ENCODE peak calls at places on chromosomes 13 and 19, in four cellular contexts. One of them, this sample, is unnamed.

GRCh38 chr19:2391118-2391725 is 31.2 kb downstream of the TMPRSS9 start:
- DNase-seq in EH: peak
- DNase-seq in NCI-H1930: peak
- DNase-seq in Right ventricle myocardium inferior: no peak
- DNase-seq in this sample: no peak

GRCh38 chr13:45301263-45301662 is 39.7 kb downstream of the TPT1 start:
- DNase-seq in NCI-H1930: no peak
- DNase-seq in EH: no peak
- DNase-seq in Right ventricle myocardium inferior: no peak
- DNase-seq in this sample: no peak

GRCh38 chr19:34320277-34320676 is 44.7 kb upstream of the GPI start:
- DNase-seq in Right ventricle myocardium inferior: no peak
- DNase-seq in NCI-H1930: no peak
- DNase-seq in EH: no peak
- DNase-seq in this sample: no peak

GRCh38 chr19:610801-611505 is 21.3 kb downstream of the HCN2 start:
- DNase-seq in NCI-H1930: no peak
- DNase-seq in EH: peak
- DNase-seq in Right ventricle myocardium inferior: no peak
- DNase-seq in this sample: peak

GRCh38 chr19:49403404-49404187 is 15.5 kb downstream of the KASH5 start:
- DNase-seq in EH: no peak
- DNase-seq in Right ventricle myocardium inferior: no peak
- DNase-seq in NCI-H1930: peak
- DNase-seq in this sample: no peak

GRCh38 chr13:65943711-65944110 is 1286.4 kb downstream of the PCDH9 start:
- DNase-seq in Right ventricle myocardium inferior: no peak
- DNase-seq in EH: peak
- DNase-seq in NCI-H1930: no peak
- DNase-seq in this sample: no peak

GRCh38 chr13:64332048-64332447 is 2898.1 kb downstream of the PCDH9 start:
- DNase-seq in EH: peak
- DNase-seq in NCI-H1930: no peak
- DNase-seq in Right ventricle myocardium inferior: no peak
- DNase-seq in this sample: no peak

GRCh38 chr19:10084803-10085202 is 1.3 kb upstream of the SHFL start:
- DNase-seq in EH: no peak
- DNase-seq in Right ventricle myocardium inferior: no peak
- DNase-seq in NCI-H1930: no peak
- DNase-seq in this sample: no peak

GRCh38 chr19:799076-799881 is 2.0 kb downstream of the PTBP1 start:
- DNase-seq in Right ventricle myocardium inferior: peak
- DNase-seq in NCI-H1930: no peak
- DNase-seq in EH: peak
- DNase-seq in this sample: peak

GRCh38 chr13:79675931-79676658 is 195.1 kb downstream of the NDFIP2 start:
- DNase-seq in NCI-H1930: no peak
- DNase-seq in EH: no peak
- DNase-seq in Right ventricle myocardium inferior: no peak
- DNase-seq in this sample: no peak

GRCh38 chr19:47313754-47314133 is 4.1 kb downstream of the C5AR1 start:
- DNase-seq in NCI-H1930: no peak
- DNase-seq in EH: no peak
- DNase-seq in Right ventricle myocardium inferior: no peak
- DNase-seq in this sample: no peak

GRCh38 chr13:49690133-49690989 is 925 bp downstream of the EBPL start:
- DNase-seq in Right ventricle myocardium inferior: no peak
- DNase-seq in NCI-H1930: peak
- DNase-seq in EH: peak
- DNase-seq in this sample: no peak

GRCh38 chr13:83162493-83162892 is 719.8 kb downstream of the SLITRK1 start:
- DNase-seq in Right ventricle myocardium inferior: no peak
- DNase-seq in NCI-H1930: no peak
- DNase-seq in EH: peak
- DNase-seq in this sample: no peak

GRCh38 chr19:14443632-14444216 is 10.6 kb downstream of the PKN1 start:
- DNase-seq in NCI-H1930: no peak
- DNase-seq in Right ventricle myocardium inferior: no peak
- DNase-seq in EH: no peak
- DNase-seq in this sample: no peak

GRCh38 chr19:14347999-14348889 is 33.0 kb upstream of the ADGRE5 start:
- DNase-seq in NCI-H1930: no peak
- DNase-seq in EH: peak
- DNase-seq in Right ventricle myocardium inferior: peak
- DNase-seq in this sample: peak

GRCh38 chr13:70623260-70623659 is 515.0 kb upstream of the KLHL1 start:
- DNase-seq in EH: no peak
- DNase-seq in NCI-H1930: no peak
- DNase-seq in Right ventricle myocardium inferior: no peak
- DNase-seq in this sample: no peak

GRCh38 chr13:26440111-26440510 is 117.4 kb upstream of the WASF3 start:
- DNase-seq in Right ventricle myocardium inferior: no peak
- DNase-seq in EH: peak
- DNase-seq in NCI-H1930: no peak
- DNase-seq in this sample: no peak

GRCh38 chr19:46192990-46193650 is 36.4 kb upstream of the IGFL1 start:
- DNase-seq in NCI-H1930: no peak
- DNase-seq in Right ventricle myocardium inferior: no peak
- DNase-seq in EH: peak
- DNase-seq in this sample: peak

GRCh38 chr19:2488942-2489731 is 13.2 kb downstream of the GADD45B start:
- DNase-seq in NCI-H1930: no peak
- DNase-seq in EH: peak
- DNase-seq in Right ventricle myocardium inferior: peak
- DNase-seq in this sample: peak

GRCh38 chr13:111281751-111282311 is 38.6 kb upstream of the TEX29 start:
- DNase-seq in NCI-H1930: no peak
- DNase-seq in Right ventricle myocardium inferior: no peak
- DNase-seq in EH: peak
- DNase-seq in this sample: no peak

GRCh38 chr13:35309711-35310110 is 166.8 kb downstream of the MAB21L1 start:
- DNase-seq in Right ventricle myocardium inferior: no peak
- DNase-seq in EH: no peak
- DNase-seq in NCI-H1930: no peak
- DNase-seq in this sample: no peak

GRCh38 chr13:46529509-46529908 is 23.5 kb upstream of the LRCH1 start:
- DNase-seq in Right ventricle myocardium inferior: no peak
- DNase-seq in EH: no peak
- DNase-seq in NCI-H1930: no peak
- DNase-seq in this sample: no peak

GRCh38 chr19:1646931-1647663 is 5.3 kb downstream of the TCF3 start:
- DNase-seq in EH: no peak
- DNase-seq in Right ventricle myocardium inferior: no peak
- DNase-seq in NCI-H1930: no peak
- DNase-seq in this sample: no peak

GRCh38 chr13:99086869-99087129 is 108.9 kb upstream of the DOCK9 start:
- DNase-seq in NCI-H1930: no peak
- DNase-seq in Right ventricle myocardium inferior: peak
- DNase-seq in EH: no peak
- DNase-seq in this sample: peak

GRCh38 chr13:40776681-40777165 is 5.7 kb upstream of the MRPS31 start:
- DNase-seq in EH: peak
- DNase-seq in Right ventricle myocardium inferior: no peak
- DNase-seq in NCI-H1930: no peak
- DNase-seq in this sample: no peak

GRCh38 chr13:40596484-40596883 is 70.0 kb downstream of the FOXO1 start:
- DNase-seq in Right ventricle myocardium inferior: no peak
- DNase-seq in NCI-H1930: no peak
- DNase-seq in EH: no peak
- DNase-seq in this sample: no peak

GRCh38 chr19:41064974-41065569 is 23.2 kb upstream of the CYP2A13 start:
- DNase-seq in NCI-H1930: no peak
- DNase-seq in Right ventricle myocardium inferior: no peak
- DNase-seq in EH: peak
- DNase-seq in this sample: no peak

GRCh38 chr19:2333027-2333806 is 4.7 kb downstream of the SPPL2B start:
- DNase-seq in EH: no peak
- DNase-seq in NCI-H1930: no peak
- DNase-seq in Right ventricle myocardium inferior: peak
- DNase-seq in this sample: peak

GRCh38 chr13:41267106-41267505 is 3.7 kb upstream of the MTRF1 start:
- DNase-seq in Right ventricle myocardium inferior: no peak
- DNase-seq in EH: peak
- DNase-seq in NCI-H1930: no peak
- DNase-seq in this sample: no peak

GRCh38 chr13:80562423-80562822 is 221.5 kb upstream of the SPRY2 start:
- DNase-seq in EH: no peak
- DNase-seq in Right ventricle myocardium inferior: no peak
- DNase-seq in NCI-H1930: no peak
- DNase-seq in this sample: no peak

GRCh38 chr13:31761951-31762350 is 22.6 kb downstream of the RXFP2 start:
- DNase-seq in Right ventricle myocardium inferior: no peak
- DNase-seq in NCI-H1930: no peak
- DNase-seq in EH: peak
- DNase-seq in this sample: no peak

GRCh38 chr13:99577934-99578917 is 77.0 kb downstream of the TM9SF2 start:
- DNase-seq in NCI-H1930: peak
- DNase-seq in EH: peak
- DNase-seq in Right ventricle myocardium inferior: no peak
- DNase-seq in this sample: no peak

GRCh38 chr13:45847554-45848224 is 3.9 kb downstream of the SIAH3 start:
- DNase-seq in NCI-H1930: no peak
- DNase-seq in EH: no peak
- DNase-seq in Right ventricle myocardium inferior: no peak
- DNase-seq in this sample: no peak

GRCh38 chr13:49908637-49909036 is 27.5 kb downstream of the SPRYD7 start:
- DNase-seq in NCI-H1930: no peak
- DNase-seq in Right ventricle myocardium inferior: no peak
- DNase-seq in EH: no peak
- DNase-seq in this sample: no peak

GRCh38 chr13:51607165-51607564 is 22.9 kb downstream of the WDFY2 start:
- DNase-seq in Right ventricle myocardium inferior: no peak
- DNase-seq in NCI-H1930: no peak
- DNase-seq in EH: no peak
- DNase-seq in this sample: no peak

GRCh38 chr19:39342647-39343305 is 555 bp downstream of the SAMD4B start:
- DNase-seq in EH: peak
- DNase-seq in Right ventricle myocardium inferior: no peak
- DNase-seq in NCI-H1930: no peak
- DNase-seq in this sample: peak

GRCh38 chr19:5307655-5308054 is 33.0 kb downstream of the PTPRS start:
- DNase-seq in Right ventricle myocardium inferior: no peak
- DNase-seq in NCI-H1930: no peak
- DNase-seq in EH: no peak
- DNase-seq in this sample: no peak

GRCh38 chr19:7159105-7159933 is 89.8 kb downstream of the ZNF557 start:
- DNase-seq in EH: peak
- DNase-seq in NCI-H1930: no peak
- DNase-seq in Right ventricle myocardium inferior: peak
- DNase-seq in this sample: peak

GRCh38 chr19:33883869-33884519 is 87.3 kb downstream of the KCTD15 start:
- DNase-seq in NCI-H1930: no peak
- DNase-seq in EH: peak
- DNase-seq in Right ventricle myocardium inferior: no peak
- DNase-seq in this sample: no peak

GRCh38 chr13:73717632-73718031 is 416.6 kb downstream of the KLF12 start:
- DNase-seq in Right ventricle myocardium inferior: no peak
- DNase-seq in EH: peak
- DNase-seq in NCI-H1930: no peak
- DNase-seq in this sample: no peak